ENCODE peak calls at places on chromosomes 5 and 9, in five cellular contexts. One of them, this sample, is unnamed.

GRCh38 chr9:112836394-112836793 is 54.3 kb downstream of the SLC46A2 start:
- DNase-seq in stimulated activated CD8-positive, alpha-beta memory T cell treated with anti-CD3 and anti-CD28 coated beads, Interleukin-15, amount 100 ng/mL, for 4 hours: no peak
- DNase-seq in astrocyte of the spinal cord: no peak
- DNase-seq in NCI-H2029 treated with DMSO at 0.1 percent for 48 hours: no peak
- DNase-seq in HT-29: peak
- DNase-seq in this sample: no peak

GRCh38 chr9:129446828-129447550 is 173.9 kb downstream of the C9orf50 start:
- DNase-seq in HT-29: no peak
- DNase-seq in stimulated activated CD8-positive, alpha-beta memory T cell treated with anti-CD3 and anti-CD28 coated beads, Interleukin-15, amount 100 ng/mL, for 4 hours: no peak
- DNase-seq in astrocyte of the spinal cord: no peak
- DNase-seq in NCI-H2029 treated with DMSO at 0.1 percent for 48 hours: peak
- DNase-seq in this sample: no peak

GRCh38 chr9:125472926-125473701 is 211.5 kb downstream of the GAPVD1 start:
- DNase-seq in astrocyte of the spinal cord: peak
- DNase-seq in stimulated activated CD8-positive, alpha-beta memory T cell treated with anti-CD3 and anti-CD28 coated beads, Interleukin-15, amount 100 ng/mL, for 4 hours: no peak
- DNase-seq in HT-29: no peak
- DNase-seq in NCI-H2029 treated with DMSO at 0.1 percent for 48 hours: no peak
- DNase-seq in this sample: no peak

GRCh38 chr9:27489087-27489876 is 34.8 kb upstream of the IFNK start:
- DNase-seq in HT-29: no peak
- DNase-seq in astrocyte of the spinal cord: no peak
- DNase-seq in stimulated activated CD8-positive, alpha-beta memory T cell treated with anti-CD3 and anti-CD28 coated beads, Interleukin-15, amount 100 ng/mL, for 4 hours: no peak
- DNase-seq in NCI-H2029 treated with DMSO at 0.1 percent for 48 hours: no peak
- DNase-seq in this sample: no peak

GRCh38 chr5:62167651-62168050 is 138.4 kb upstream of the KIF2A start:
- DNase-seq in HT-29: no peak
- DNase-seq in stimulated activated CD8-positive, alpha-beta memory T cell treated with anti-CD3 and anti-CD28 coated beads, Interleukin-15, amount 100 ng/mL, for 4 hours: no peak
- DNase-seq in astrocyte of the spinal cord: no peak
- DNase-seq in NCI-H2029 treated with DMSO at 0.1 percent for 48 hours: no peak
- DNase-seq in this sample: peak

GRCh38 chr5:134590992-134591659 is 41.5 kb downstream of the SAR1B start:
- DNase-seq in HT-29: peak
- DNase-seq in stimulated activated CD8-positive, alpha-beta memory T cell treated with anti-CD3 and anti-CD28 coated beads, Interleukin-15, amount 100 ng/mL, for 4 hours: no peak
- DNase-seq in astrocyte of the spinal cord: no peak
- DNase-seq in NCI-H2029 treated with DMSO at 0.1 percent for 48 hours: no peak
- DNase-seq in this sample: no peak

GRCh38 chr9:18985464-18985951 is 47.5 kb downstream of the SAXO1 start:
- DNase-seq in astrocyte of the spinal cord: no peak
- DNase-seq in HT-29: no peak
- DNase-seq in NCI-H2029 treated with DMSO at 0.1 percent for 48 hours: no peak
- DNase-seq in stimulated activated CD8-positive, alpha-beta memory T cell treated with anti-CD3 and anti-CD28 coated beads, Interleukin-15, amount 100 ng/mL, for 4 hours: no peak
- DNase-seq in this sample: no peak

GRCh38 chr5:170315154-170315553 is 17.6 kb upstream of the LCP2 start:
- DNase-seq in stimulated activated CD8-positive, alpha-beta memory T cell treated with anti-CD3 and anti-CD28 coated beads, Interleukin-15, amount 100 ng/mL, for 4 hours: no peak
- DNase-seq in NCI-H2029 treated with DMSO at 0.1 percent for 48 hours: no peak
- DNase-seq in HT-29: no peak
- DNase-seq in astrocyte of the spinal cord: no peak
- DNase-seq in this sample: no peak

GRCh38 chr9:113152699-113153098 is 1.9 kb downstream of the SLC31A2 start:
- DNase-seq in astrocyte of the spinal cord: no peak
- DNase-seq in stimulated activated CD8-positive, alpha-beta memory T cell treated with anti-CD3 and anti-CD28 coated beads, Interleukin-15, amount 100 ng/mL, for 4 hours: no peak
- DNase-seq in NCI-H2029 treated with DMSO at 0.1 percent for 48 hours: no peak
- DNase-seq in HT-29: no peak
- DNase-seq in this sample: no peak

GRCh38 chr5:96984506-96985192 is 48.8 kb downstream of the LNPEP start:
- DNase-seq in NCI-H2029 treated with DMSO at 0.1 percent for 48 hours: no peak
- DNase-seq in astrocyte of the spinal cord: peak
- DNase-seq in HT-29: no peak
- DNase-seq in stimulated activated CD8-positive, alpha-beta memory T cell treated with anti-CD3 and anti-CD28 coated beads, Interleukin-15, amount 100 ng/mL, for 4 hours: no peak
- DNase-seq in this sample: no peak

GRCh38 chr9:24044576-24044975 is 218.5 kb upstream of the ELAVL2 start:
- DNase-seq in HT-29: no peak
- DNase-seq in NCI-H2029 treated with DMSO at 0.1 percent for 48 hours: no peak
- DNase-seq in astrocyte of the spinal cord: no peak
- DNase-seq in stimulated activated CD8-positive, alpha-beta memory T cell treated with anti-CD3 and anti-CD28 coated beads, Interleukin-15, amount 100 ng/mL, for 4 hours: no peak
- DNase-seq in this sample: no peak

GRCh38 chr5:143239877-143240518 is 163.5 kb downstream of the NR3C1 start:
- DNase-seq in HT-29: no peak
- DNase-seq in stimulated activated CD8-positive, alpha-beta memory T cell treated with anti-CD3 and anti-CD28 coated beads, Interleukin-15, amount 100 ng/mL, for 4 hours: no peak
- DNase-seq in NCI-H2029 treated with DMSO at 0.1 percent for 48 hours: no peak
- DNase-seq in astrocyte of the spinal cord: no peak
- DNase-seq in this sample: no peak